ENCODE peak calls at places on chromosome 4, in six cellular contexts. C is AG04449; J is activated naive CD4-positive, alpha-beta T cell treated with anti-CD3 and anti-CD28 coated beads, Interleukin-2, amount 50 U/mL, for 72 hours; Y is midbrain; K is T-helper 1 cell; N is cardiac muscle cell. M is an unnamed sample.

GRCh38 chr4:17771284-17771908 is 10.0 kb downstream of the FAM184B start:
- DNase-seq in C (no peak), J (no peak), Y (no peak), K (no peak), N (peak; percentile 67), M (no peak)

GRCh38 chr4:152556814-152557213 is 20.9 kb upstream of the FBXW7 start:
- DNase-seq in C (no peak), J (no peak), Y (no peak), K (no peak), N (no peak), M (no peak)

GRCh38 chr4:8191136-8191747 is 7.8 kb upstream of the SH3TC1 start:
- DNase-seq in C (no peak), J (no peak), Y (peak; percentile 42), K (no peak), N (no peak), M (peak; percentile 98)

GRCh38 chr4:52643846-52644245 is 15.3 kb downstream of the USP46 start:
- DNase-seq in C (no peak), J (no peak), Y (no peak), K (no peak), N (peak; percentile 81), M (peak; percentile 68)

GRCh38 chr4:155734065-155734464 is 24.8 kb upstream of the GUCY1B1 start:
- DNase-seq in C (no peak), J (no peak), Y (peak; percentile 19), K (no peak), N (peak; percentile 33), M (no peak)

GRCh38 chr4:53497446-53498069 is 93.7 kb downstream of the LNX1 start:
- DNase-seq in C (no peak), J (no peak), Y (no peak), K (no peak), N (no peak), M (peak; percentile 59)

GRCh38 chr4:164501074-164501473 is 252.9 kb upstream of the SMIM31 start:
- DNase-seq in C (no peak), J (no peak), Y (no peak), K (no peak), N (no peak), M (no peak)

GRCh38 chr4:153509724-153510123 is 43.6 kb downstream of the TMEM131L start:
- DNase-seq in C (no peak), J (no peak), Y (no peak), K (no peak), N (no peak), M (peak; percentile 50)

GRCh38 chr4:20487852-20488251 is 212.4 kb upstream of the PACRGL start:
- DNase-seq in C (no peak), J (no peak), Y (no peak), K (no peak), N (no peak), M (peak; percentile 13)